ENCODE peak calls at places on chromosomes 11 and 22, in seven cellular contexts. F is HL-60, D is Caco-2, P is neural progenitor cell, T is ovary, B is lower leg skin, W is esophagus squamous epithelium. X is an unnamed sample.

GRCh38 chr11:121595717-121596156 is 143.0 kb upstream of the SORL1-AS1 start:
- DNase-seq in P (no peak), B (no peak), W (no peak), T (no peak), F (no peak), D (no peak), X (no peak)

GRCh38 chr22:43276311-43276710 is 66.9 kb downstream of the SCUBE1 start:
- DNase-seq in P (no peak), B (no peak), D (no peak), T (no peak), F (no peak), W (no peak), X (no peak)

GRCh38 chr11:12680246-12680939 is 6.2 kb downstream of the TEAD1 start:
- DNase-seq in P (peak), T (peak), D (no peak), W (peak), B (peak), F (no peak), X (peak)

GRCh38 chr11:36409152-36409713 is 100.8 kb downstream of the TRAF6 start:
- DNase-seq in D (no peak), P (no peak), B (no peak), F (peak), W (no peak), T (no peak), X (no peak)

GRCh38 chr11:22832315-22833041 is 2.9 kb upstream of the SVIP start:
- DNase-seq in T (no peak), P (no peak), W (no peak), B (no peak), F (no peak), D (no peak), X (no peak)

GRCh38 chr22:19819911-19820879 is 34.5 kb downstream of the GNB1L start:
- DNase-seq in P (no peak), D (no peak), F (no peak), T (no peak), B (peak), W (no peak), X (no peak)

GRCh38 chr22:24043957-24044356 is 32.9 kb downstream of the CABIN1 start:
- DNase-seq in D (no peak), P (no peak), B (peak), W (no peak), F (no peak), T (no peak), X (no peak)

GRCh38 chr11:102453286-102453797 is 777 bp upstream of the TMEM123 start:
- DNase-seq in D (no peak), F (no peak), T (no peak), B (no peak), P (no peak), W (no peak), X (no peak)

GRCh38 chr11:35683728-35684339 is 21.3 kb downstream of the TRIM44 start:
- DNase-seq in D (no peak), P (no peak), W (no peak), T (no peak), B (no peak), F (no peak), X (no peak)

GRCh38 chr11:118148877-118149276 is 3.7 kb downstream of the SCN4B start:
- DNase-seq in F (no peak), D (no peak), P (no peak), B (no peak), W (no peak), T (no peak), X (no peak)

GRCh38 chr11:128552783-128553661 is 34.3 kb downstream of the ETS1 start:
- DNase-seq in D (no peak), T (no peak), W (no peak), B (no peak), F (peak), P (peak), X (peak)

GRCh38 chr22:30861131-30861530 is 107.4 kb downstream of the MORC2 start:
- DNase-seq in T (no peak), W (no peak), P (no peak), F (no peak), B (peak), D (no peak), X (no peak)

GRCh38 chr11:126140932-126141291 is 70.5 kb downstream of the RPUSD4 start:
- DNase-seq in W (no peak), B (peak), F (no peak), P (no peak), D (no peak), T (peak), X (no peak)

GRCh38 chr22:48586799-48587185 is 1240.9 kb downstream of the BRD1 start:
- DNase-seq in W (no peak), F (no peak), B (no peak), D (no peak), P (no peak), T (no peak), X (no peak)

GRCh38 chr22:42074153-42074750 is at the start of gene PHETA2:
- DNase-seq in P (peak), D (peak), W (no peak), F (no peak), T (peak), B (peak), X (no peak)

GRCh38 chr11:120501440-120501839 is 10.1 kb upstream of the GRIK4 start:
- DNase-seq in P (no peak), B (no peak), F (no peak), W (no peak), D (no peak), T (no peak), X (no peak)
- H3K4me3 ChIP-seq in P (no peak), B (no peak), F (no peak), W (no peak), D (no peak), T (no peak), X (no peak)

DNA sequence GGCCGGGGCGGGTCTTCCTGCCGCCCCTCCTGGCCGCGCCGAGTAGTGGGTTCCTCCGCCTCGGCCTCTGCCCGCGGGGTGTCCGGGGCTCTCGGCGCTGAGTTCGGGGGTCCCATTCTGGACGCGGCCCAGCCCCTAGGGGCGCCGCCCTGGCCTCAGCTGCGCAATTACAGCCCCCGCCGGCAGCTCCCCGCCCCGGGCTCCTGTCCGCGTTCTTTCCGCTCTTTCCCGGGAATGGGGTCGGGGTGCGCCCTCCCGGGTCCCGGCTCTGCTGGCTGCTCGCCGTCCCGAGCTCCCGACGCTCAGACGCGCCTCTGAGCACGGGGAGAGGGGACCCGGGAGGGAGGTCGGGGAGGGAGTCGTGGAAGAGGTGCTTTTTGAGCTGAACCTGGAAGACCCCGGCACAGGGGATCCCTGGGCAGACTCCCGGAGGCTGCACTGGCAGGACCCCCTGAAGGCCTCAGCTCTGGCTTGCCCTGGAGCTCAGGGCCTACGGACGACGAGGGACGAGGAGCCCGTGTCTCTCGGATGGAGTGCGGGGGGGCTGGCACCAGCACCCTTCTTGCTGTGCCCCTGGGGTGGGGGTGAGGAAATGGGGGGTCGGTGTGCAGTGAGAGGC is 543 bp downstream of the TSPAN4 start:
- DNase-seq in P (no peak), B (no peak), T (no peak), W (no peak), F (no peak), D (no peak), X (no peak)
- TF ChIP-seq CTCF in P (peak), B (no peak), T (no peak), W (no peak), F (no peak), D (no peak), X (no peak)

GRCh38 chr11:8685306-8685705 is 2.7 kb downstream of the RPL27A start:
- DNase-seq in W (no peak), F (no peak), B (no peak), T (no peak), P (no peak), D (no peak), X (no peak)

GRCh38 chr11:8685820-8686219 is 3.2 kb downstream of the RPL27A start:
- DNase-seq in P (no peak), F (no peak), D (no peak), B (no peak), W (no peak), T (no peak), X (no peak)

GRCh38 chr11:8684600-8685290 is 2.2 kb downstream of the RPL27A start:
- DNase-seq in T (no peak), B (no peak), W (no peak), F (no peak), P (no peak), D (no peak), X (no peak)

GRCh38 chr11:8688414-8689362 is 6.1 kb downstream of the RPL27A start:
- DNase-seq in B (peak), D (peak), W (peak), F (peak), T (peak), P (peak), X (peak)

DNA sequence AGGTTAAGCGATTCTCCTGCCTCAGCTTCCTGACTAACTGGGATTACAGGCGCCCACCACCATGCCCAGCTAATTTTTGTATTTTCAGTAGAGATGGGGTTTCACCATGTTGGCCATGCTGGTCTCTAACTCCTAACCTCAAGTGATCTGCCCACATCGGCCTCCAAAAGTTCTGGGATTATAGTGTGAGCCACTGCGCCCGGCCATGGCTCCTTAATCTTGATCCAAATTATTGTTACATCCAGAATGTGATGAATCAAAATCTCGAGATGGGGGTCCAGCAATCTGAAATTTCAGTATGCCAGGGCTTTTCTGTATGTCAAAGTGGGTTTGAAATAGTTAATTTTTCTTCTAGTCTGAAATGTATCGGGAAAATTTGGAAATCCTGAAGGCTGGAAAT is 3.7 kb downstream of the RPL27A start:
- DNase-seq in F (no peak), D (no peak), B (peak), T (no peak), W (no peak), P (no peak), X (no peak)
- H3K4me3 ChIP-seq in F (no peak), D (no peak), B (no peak), T (no peak), W (no peak), P (no peak), X (no peak)

GRCh38 chr11:119388103-119388502 is 6.6 kb upstream of the USP2 start:
- DNase-seq in F (no peak), B (no peak), W (no peak), P (no peak), T (no peak), D (no peak), X (no peak)

GRCh38 chr11:119384332-119384731 is 2.8 kb upstream of the USP2 start:
- DNase-seq in P (no peak), D (no peak), T (no peak), W (no peak), B (no peak), F (no peak), X (no peak)

DNA sequence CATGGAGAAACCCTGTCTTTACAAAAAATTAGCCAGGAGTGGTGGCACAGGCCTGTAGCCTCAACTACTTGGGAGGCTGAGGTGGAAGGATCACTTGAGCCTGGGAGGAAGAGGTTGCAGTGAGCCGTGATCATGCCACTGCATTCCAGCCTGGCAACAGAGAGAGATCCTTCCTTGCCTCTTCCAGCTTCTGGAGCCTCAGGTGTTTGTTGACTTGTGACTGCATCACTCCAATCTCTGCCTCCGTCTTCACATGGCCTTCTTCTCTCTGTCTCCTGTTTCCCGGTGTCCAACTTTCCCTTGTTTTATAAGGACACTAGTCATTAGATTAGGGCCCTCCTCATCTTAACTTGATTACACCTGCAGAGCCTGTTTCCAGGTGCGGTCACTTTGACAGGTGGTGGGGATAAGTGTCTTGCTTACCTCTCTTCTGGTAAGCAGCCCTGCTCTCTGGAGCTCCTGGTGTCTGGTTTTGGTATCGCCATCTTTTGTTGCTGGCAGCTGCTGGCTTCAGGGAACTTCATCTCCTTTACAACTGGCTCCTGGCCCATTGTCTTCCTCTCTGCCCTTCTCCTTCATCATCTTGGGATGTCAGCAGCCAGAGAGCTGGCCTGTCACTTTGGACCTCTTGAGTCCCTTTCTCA is 8.2 kb upstream of the USP2 start:
- DNase-seq in T (no peak), P (peak), W (no peak), F (no peak), D (peak), B (no peak), X (no peak)
- TF ChIP-seq CTCF in T (no peak), P (peak), W (no peak), F (peak), D (peak), B (no peak), X (peak)

DNA sequence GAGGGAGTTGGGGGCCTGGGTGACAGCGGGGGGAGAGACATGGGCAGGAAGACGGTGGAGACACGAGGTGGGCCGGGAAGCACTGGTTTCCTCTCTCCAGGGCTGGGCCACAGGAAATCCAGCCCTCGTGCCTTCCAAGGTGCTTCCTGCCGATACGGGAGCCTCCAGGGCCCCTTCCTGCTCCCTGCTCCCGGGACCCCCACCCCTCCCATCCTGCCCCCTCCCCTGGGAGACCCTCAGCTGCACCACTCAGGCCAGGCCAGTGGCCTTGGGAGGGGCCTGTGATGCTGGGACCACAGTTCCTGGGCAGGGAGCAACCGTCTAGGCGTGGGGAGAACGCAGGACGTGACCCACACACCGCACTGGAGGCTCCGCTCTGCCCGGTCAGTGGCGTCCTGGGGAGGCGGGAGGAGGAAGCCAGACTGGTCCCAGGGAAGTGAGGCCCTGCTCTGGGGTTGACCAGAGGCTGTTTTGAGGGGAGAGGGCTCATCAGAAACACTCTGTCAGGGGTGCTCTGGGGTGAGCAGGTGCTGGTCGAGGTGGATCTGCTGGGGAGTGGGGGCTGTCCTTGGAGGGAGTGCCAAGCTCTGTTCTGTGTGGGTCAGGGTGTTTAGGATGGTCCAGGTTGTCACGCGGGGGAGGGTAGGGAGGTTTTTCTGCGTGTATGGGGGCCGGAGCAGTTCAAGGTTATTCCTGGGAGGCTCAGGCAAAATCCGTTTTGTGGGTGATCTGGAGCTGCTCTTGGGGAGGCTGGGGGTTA is at the start of gene SHANK3:
- DNase-seq in D (no peak), W (no peak), T (peak), F (no peak), B (no peak), P (no peak), X (no peak)
- H3K4me3 ChIP-seq in D (no peak), W (peak), T (peak), F (no peak), B (no peak), P (peak), X (no peak)

GRCh38 chr11:107858217-107859070 is at the start of gene SLC35F2:
- DNase-seq in T (peak), D (peak), B (peak), P (peak), W (no peak), F (peak), X (peak)

GRCh38 chr11:107856981-107857517 is 1.5 kb downstream of the SLC35F2 start:
- DNase-seq in T (no peak), F (peak), D (no peak), B (peak), P (no peak), W (no peak), X (no peak)

GRCh38 chr11:107857550-107858216 is 904 bp downstream of the SLC35F2 start:
- DNase-seq in F (peak), W (no peak), P (no peak), T (no peak), D (no peak), B (no peak), X (no peak)

GRCh38 chr11:107859459-107860239 is 1.1 kb upstream of the SLC35F2 start:
- DNase-seq in P (peak), W (no peak), F (peak), B (peak), D (peak), T (peak), X (peak)

GRCh38 chr11:107860688-107861087 is 2.1 kb upstream of the SLC35F2 start:
- DNase-seq in B (no peak), W (no peak), T (no peak), F (no peak), D (no peak), P (no peak), X (no peak)
- TF ChIP-seq CTCF in B (no peak), W (no peak), T (no peak), F (no peak), D (no peak), P (no peak), X (peak)

DNA sequence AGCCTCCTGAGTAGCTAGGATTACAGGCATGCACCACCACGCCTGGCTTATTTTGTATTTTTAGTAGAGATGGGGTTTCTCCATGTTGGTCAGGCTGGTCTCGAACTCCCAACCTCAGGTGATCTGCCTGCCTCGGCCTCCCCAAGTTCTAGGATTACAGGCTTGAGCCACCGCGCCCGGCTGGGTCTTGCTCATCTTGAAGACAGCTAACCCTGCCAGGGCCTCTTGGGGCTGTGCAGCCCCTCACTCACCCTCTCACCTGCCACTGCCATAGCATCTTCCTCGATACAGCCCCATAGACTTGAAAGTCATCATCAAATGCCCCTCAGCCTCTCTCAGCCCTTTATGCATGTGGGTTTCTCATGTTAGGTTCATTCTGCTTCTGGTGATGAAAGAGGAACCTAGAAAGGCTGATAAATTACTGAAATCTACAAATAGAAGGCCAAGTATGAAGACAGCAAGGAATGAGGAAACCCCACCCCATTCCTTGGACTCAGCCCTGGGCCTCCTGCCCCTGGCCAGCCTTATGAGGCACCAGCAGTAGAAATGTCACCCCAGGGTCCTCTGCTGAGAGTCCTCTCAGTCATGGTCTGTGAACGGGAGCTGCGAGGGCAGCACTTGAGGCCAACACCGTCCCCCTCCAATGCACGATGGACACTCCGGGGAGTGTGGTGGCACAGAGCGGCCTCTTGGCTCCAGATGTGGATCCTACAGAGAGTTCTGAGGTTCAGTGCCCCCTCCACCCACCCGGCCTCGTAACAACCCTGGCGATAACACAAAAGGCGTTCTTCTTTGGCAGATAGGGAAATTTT is 24.8 kb downstream of the SCGB1A1 start:
- DNase-seq in B (peak), W (no peak), F (no peak), D (no peak), P (no peak), T (no peak), X (no peak)
- H3K4me3 ChIP-seq in B (no peak), W (peak), F (peak), D (no peak), P (no peak), T (peak), X (no peak)

GRCh38 chr11:61777234-61778090 is 14.9 kb downstream of the TMEM258 start:
- DNase-seq in P (no peak), B (no peak), T (peak), D (no peak), F (peak), W (no peak), X (no peak)

GRCh38 chr11:61775606-61776554 is 16.5 kb downstream of the TMEM258 start:
- DNase-seq in T (no peak), B (no peak), F (no peak), P (no peak), W (no peak), D (no peak), X (no peak)

GRCh38 chr11:61778357-61778886 is 14.0 kb downstream of the TMEM258 start:
- DNase-seq in T (no peak), W (no peak), F (no peak), B (no peak), P (no peak), D (no peak), X (no peak)

GRCh38 chr11:61775106-61775505 is 17.3 kb downstream of the TMEM258 start:
- DNase-seq in W (no peak), P (no peak), D (no peak), T (no peak), F (no peak), B (no peak), X (no peak)

DNA sequence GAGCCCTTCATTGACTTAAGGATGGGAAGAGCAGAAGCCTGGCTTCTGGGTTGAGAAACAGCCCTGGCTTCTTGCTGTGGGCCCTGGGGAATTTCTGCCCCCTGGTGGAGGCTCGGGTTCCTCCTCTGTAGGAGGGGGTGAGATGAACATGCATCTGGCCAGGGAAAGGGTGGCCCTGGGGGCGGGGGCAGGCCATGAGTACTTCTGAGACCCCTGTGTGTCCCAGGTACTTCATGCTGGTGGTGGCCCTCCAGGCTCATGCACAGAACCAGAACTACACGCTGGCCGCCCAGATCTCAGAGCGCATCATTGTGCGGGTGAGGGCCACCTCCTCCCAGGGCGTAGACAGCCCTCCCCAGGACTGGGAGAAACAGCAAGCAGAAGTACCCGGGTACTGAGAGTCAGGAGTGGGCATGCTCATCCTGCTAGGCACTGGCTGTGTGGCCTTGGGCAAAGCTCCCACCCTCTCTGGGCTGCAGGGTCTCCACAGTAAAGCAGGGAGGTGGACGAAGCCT is 15.8 kb downstream of the TMEM258 start:
- DNase-seq in W (no peak), B (no peak), P (peak), T (peak), D (peak), F (peak), X (no peak)
- TF ChIP-seq CTCF in W (peak), B (no peak), P (peak), T (peak), D (peak), F (peak), X (peak)